ENCODE peak calls at places on chromosomes 6 and 20, in five cellular contexts. G, X, L, P and M are unnamed samples.

GRCh38 chr6:99838607-99839006 is 155.4 kb downstream of the MCHR2 start:
- DNase-seq in G (no peak), X (no peak), L (no peak), P (no peak), M (no peak)

GRCh38 chr6:2979819-2980464 is 8.6 kb upstream of the SERPINB6 start:
- DNase-seq in G (no peak), X (no peak), L (no peak), P (no peak), M (no peak)

GRCh38 chr20:11173936-11174335 is 500.1 kb upstream of the JAG1 start:
- DNase-seq in G (no peak), X (no peak), L (no peak), P (no peak), M (no peak)

GRCh38 chr6:32685603-32686002 is 19.1 kb upstream of the HLA-DQB1 start:
- DNase-seq in G (no peak), X (no peak), L (no peak), P (no peak), M (peak; percentile 92)

GRCh38 chr6:3390698-3391097 is 66.2 kb downstream of the SLC22A23 start:
- DNase-seq in G (no peak), X (peak; percentile 98), L (peak; percentile 44), P (no peak), M (no peak)

GRCh38 chr6:13454286-13455221 is 32.8 kb downstream of the GFOD1 start:
- DNase-seq in G (no peak), X (peak; percentile 92), L (peak; percentile 45), P (peak; percentile 68), M (peak; percentile 57)

GRCh38 chr6:85641522-85641915 is 1.2 kb downstream of the SYNCRIP start:
- DNase-seq in G (no peak), X (no peak), L (no peak), P (no peak), M (no peak)

GRCh38 chr20:53918949-53919361 is 151.4 kb downstream of the BCAS1 start:
- DNase-seq in G (no peak), X (peak; percentile 61), L (no peak), P (no peak), M (peak; percentile 75)

GRCh38 chr6:36246511-36247268 is 23.2 kb upstream of the PNPLA1 start:
- DNase-seq in G (no peak), X (no peak), L (no peak), P (no peak), M (no peak)

GRCh38 chr20:50487397-50487796 is 22.8 kb upstream of the PTPN1 start:
- DNase-seq in G (no peak), X (no peak), L (no peak), P (no peak), M (peak; percentile 75)

GRCh38 chr20:50481741-50482140 is 28.4 kb upstream of the PTPN1 start:
- DNase-seq in G (no peak), X (no peak), L (no peak), P (no peak), M (no peak)

GRCh38 chr20:50482396-50482890 is 27.7 kb upstream of the PTPN1 start:
- DNase-seq in G (no peak), X (no peak), L (no peak), P (no peak), M (no peak)

GRCh38 chr20:50488236-50488806 is 21.9 kb upstream of the PTPN1 start:
- DNase-seq in G (no peak), X (no peak), L (no peak), P (no peak), M (peak; percentile 78)

GRCh38 chr20:50484271-50484976 is 25.8 kb upstream of the PTPN1 start:
- DNase-seq in G (no peak), X (no peak), L (no peak), P (no peak), M (no peak)
- TF ChIP-seq CTCF in G (no peak), X (no peak), L (no peak), P (no peak), M (peak; percentile 12)

DNA sequence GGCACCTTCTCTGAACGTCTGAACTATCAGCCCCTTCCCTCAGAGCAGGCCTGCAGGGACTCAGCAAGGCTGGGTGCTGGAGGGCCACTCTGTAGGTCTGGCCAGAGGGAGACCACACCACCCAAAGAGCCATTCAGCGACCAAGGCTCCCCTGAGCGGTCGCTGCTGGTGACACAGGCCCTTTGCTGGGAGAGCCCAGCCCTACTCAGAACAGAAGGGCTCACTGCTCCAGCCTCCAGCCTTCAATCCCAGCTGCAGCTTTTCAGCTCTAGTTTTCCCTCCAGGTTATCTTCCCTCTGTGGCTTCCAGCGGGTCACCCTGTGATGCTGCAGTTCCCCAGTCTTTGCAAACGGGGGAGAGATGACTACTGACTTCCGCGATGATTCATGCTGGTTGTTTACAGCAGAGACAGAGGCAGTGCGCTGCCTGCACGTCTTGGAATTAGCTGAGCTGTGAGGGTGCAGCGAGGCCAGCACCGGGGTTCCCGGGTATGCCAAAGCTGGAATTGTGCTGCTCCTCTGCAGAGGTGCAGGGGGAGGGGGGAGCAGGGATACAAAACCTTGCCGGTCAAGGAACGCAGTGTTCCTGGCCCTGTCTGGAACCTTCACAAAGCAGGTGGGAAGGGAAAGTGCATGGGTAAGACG is 161.4 kb downstream of the LY86 start:
- DNase-seq in G (no peak), X (peak; percentile 92), L (no peak), P (peak; percentile 13), M (no peak)
- H3K4me3 ChIP-seq in G (no peak overlapping the region), X (no peak overlapping the region), L (no peak overlapping the region), P (no peak overlapping the region), M (no peak overlapping the region)

DNA sequence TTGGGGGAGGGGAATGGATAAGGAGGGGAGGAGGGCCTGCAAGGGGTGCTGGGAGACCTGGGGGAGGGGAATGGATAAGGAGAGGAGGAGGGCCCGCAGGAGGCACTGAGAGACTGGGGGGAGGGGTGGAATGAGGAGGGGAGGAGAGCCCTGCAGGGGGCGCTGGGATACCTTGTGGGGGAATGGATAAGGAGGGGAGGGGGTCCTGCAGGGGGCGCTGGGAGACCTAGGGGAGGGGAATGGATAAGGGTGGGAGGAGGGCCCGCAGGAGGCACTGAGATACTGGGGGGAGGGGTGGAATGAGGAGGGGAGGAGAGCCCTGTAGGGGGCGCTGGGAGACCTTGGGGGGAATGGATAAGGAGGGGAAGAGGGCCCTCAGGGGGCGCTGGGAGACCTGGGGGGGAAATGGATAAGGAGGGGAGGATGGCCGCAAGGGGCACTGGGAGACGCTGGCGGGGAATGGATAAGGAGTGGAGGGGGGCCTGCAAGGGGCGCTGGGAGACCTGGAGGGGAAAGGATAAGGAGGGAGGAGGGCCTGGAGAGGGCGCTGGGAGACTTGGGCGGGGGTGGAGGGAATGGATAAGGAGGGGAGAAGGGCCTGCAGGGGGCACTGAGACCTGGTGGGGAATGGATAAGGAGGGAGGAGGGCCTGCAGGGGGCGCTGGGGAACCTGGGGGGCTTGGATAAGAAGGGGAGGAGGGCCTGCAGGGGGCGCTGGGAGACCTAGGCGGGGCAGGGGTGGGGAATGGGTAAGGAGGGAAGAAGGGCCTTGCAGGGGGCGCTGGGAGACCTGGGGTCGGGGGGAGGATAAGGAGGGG is 1.3 kb upstream of the CTCFL start:
- DNase-seq in G (no peak), X (no peak), L (no peak), P (no peak), M (peak; percentile 28)
- TF ChIP-seq CTCF in G (no peak), X (no peak), L (no peak), P (no peak), M (no peak)

GRCh38 chr6:30207619-30208295 is 5.4 kb downstream of the TRIM26 start:
- DNase-seq in G (no peak), X (no peak), L (peak; percentile 38), P (no peak), M (no peak)
- H3K4me3 ChIP-seq in G (no peak overlapping the region), X (no peak overlapping the region), L (no peak overlapping the region), P (no peak overlapping the region), M (no peak overlapping the region)

GRCh38 chr6:165861226-165861625 is 198.2 kb upstream of the PDE10A start:
- DNase-seq in G (no peak), X (no peak), L (no peak), P (no peak), M (no peak)

GRCh38 chr6:165855856-165856255 is 192.8 kb upstream of the PDE10A start:
- DNase-seq in G (no peak), X (no peak), L (no peak), P (no peak), M (no peak)

GRCh38 chr6:165854061-165854862 is 191.2 kb upstream of the PDE10A start:
- DNase-seq in G (no peak), X (no peak), L (no peak), P (no peak), M (no peak)

GRCh38 chr6:165854863-165855593 is 192.0 kb upstream of the PDE10A start:
- DNase-seq in G (no peak), X (no peak), L (no peak), P (no peak), M (no peak)

GRCh38 chr6:165858571-165858970 is 195.5 kb upstream of the PDE10A start:
- DNase-seq in G (no peak), X (no peak), L (no peak), P (no peak), M (no peak)
- TF ChIP-seq CTCF in G (no peak), X (no peak), L (peak; percentile 14), P (no peak), M (no peak)

GRCh38 chr6:78629154-78629721 is 238.1 kb upstream of the IRAK1BP1 start:
- DNase-seq in G (no peak), X (no peak), L (no peak), P (no peak), M (no peak)

DNA sequence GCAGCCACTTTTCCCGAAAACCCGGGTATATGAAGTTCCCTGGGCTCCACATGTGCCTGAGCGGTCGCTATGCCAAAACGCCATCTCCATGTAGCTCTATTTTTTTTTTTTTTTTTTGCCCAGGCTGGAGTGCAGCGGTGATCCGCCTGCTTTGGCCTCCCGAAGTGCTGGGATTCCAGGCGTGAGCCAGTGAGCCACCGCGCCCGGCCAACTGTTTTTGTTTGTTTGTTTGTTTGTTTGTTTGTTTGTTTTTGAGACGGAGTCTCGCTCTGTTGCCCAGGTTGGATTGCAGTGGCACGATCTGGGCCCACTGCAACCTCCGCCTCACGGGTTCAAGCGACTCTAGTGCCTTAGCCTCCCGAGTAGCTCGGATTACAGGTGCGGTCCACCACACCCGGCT is 237.5 kb upstream of the IRAK1BP1 start:
- DNase-seq in G (no peak), X (no peak), L (no peak), P (no peak), M (no peak)
- H3K4me3 ChIP-seq in G (no peak overlapping the region), X (no peak overlapping the region), L (no peak overlapping the region), P (no peak overlapping the region), M (no peak overlapping the region)